ENCODE peak calls at places on chromosome 7, in seven cellular contexts. One of them, this sample, is unnamed.

GRCh38 chr7:132160525-132161230 is 415.6 kb downstream of the PLXNA4 start:
- DNase-seq in IMR-90: no peak
- DNase-seq in tibial artery: no peak
- DNase-seq in mesothelial cell of epicardium: no peak
- DNase-seq in nephron progenitor cell: no peak
- DNase-seq in astrocyte of the cerebellum: no peak
- DNase-seq in activated B cell treated with CpG ODN at 0.5 μM for 24 hours: no peak
- DNase-seq in this sample: no peak

GRCh38 chr7:120207037-120207436 is 65.9 kb upstream of the KCND2 start:
- DNase-seq in IMR-90: no peak
- DNase-seq in tibial artery: no peak
- DNase-seq in mesothelial cell of epicardium: no peak
- DNase-seq in nephron progenitor cell: no peak
- DNase-seq in astrocyte of the cerebellum: no peak
- DNase-seq in activated B cell treated with CpG ODN at 0.5 μM for 24 hours: no peak
- DNase-seq in this sample: no peak

GRCh38 chr7:100476903-100477870 is 1.8 kb downstream of the TSC22D4 start:
- DNase-seq in IMR-90: no peak
- DNase-seq in tibial artery: no peak
- DNase-seq in mesothelial cell of epicardium: no peak
- DNase-seq in nephron progenitor cell: no peak
- DNase-seq in astrocyte of the cerebellum: no peak
- DNase-seq in activated B cell treated with CpG ODN at 0.5 μM for 24 hours: no peak
- DNase-seq in this sample: no peak

GRCh38 chr7:13742719-13743640 is 246.5 kb downstream of the ETV1 start:
- DNase-seq in IMR-90: peak
- DNase-seq in tibial artery: no peak
- DNase-seq in mesothelial cell of epicardium: no peak
- DNase-seq in nephron progenitor cell: peak
- DNase-seq in astrocyte of the cerebellum: peak
- DNase-seq in activated B cell treated with CpG ODN at 0.5 μM for 24 hours: no peak
- DNase-seq in this sample: no peak

GRCh38 chr7:67754651-67755050 is 758.0 kb downstream of the TYW1 start:
- DNase-seq in IMR-90: no peak
- DNase-seq in tibial artery: no peak
- DNase-seq in mesothelial cell of epicardium: no peak
- DNase-seq in nephron progenitor cell: no peak
- DNase-seq in astrocyte of the cerebellum: no peak
- DNase-seq in activated B cell treated with CpG ODN at 0.5 μM for 24 hours: no peak
- DNase-seq in this sample: no peak

GRCh38 chr7:44285561-44285960 is 39.8 kb downstream of the CAMK2B start:
- DNase-seq in IMR-90: no peak
- DNase-seq in tibial artery: peak
- DNase-seq in mesothelial cell of epicardium: no peak
- DNase-seq in nephron progenitor cell: peak
- DNase-seq in astrocyte of the cerebellum: no peak
- DNase-seq in activated B cell treated with CpG ODN at 0.5 μM for 24 hours: no peak
- DNase-seq in this sample: no peak

GRCh38 chr7:36781011-36781738 is 56.9 kb upstream of the AOAH start:
- DNase-seq in IMR-90: no peak
- DNase-seq in tibial artery: no peak
- DNase-seq in mesothelial cell of epicardium: no peak
- DNase-seq in nephron progenitor cell: no peak
- DNase-seq in astrocyte of the cerebellum: no peak
- DNase-seq in activated B cell treated with CpG ODN at 0.5 μM for 24 hours: no peak
- DNase-seq in this sample: no peak

GRCh38 chr7:26685636-26686035 is 178.8 kb downstream of the SKAP2 start:
- DNase-seq in IMR-90: peak
- DNase-seq in tibial artery: no peak
- DNase-seq in mesothelial cell of epicardium: no peak
- DNase-seq in nephron progenitor cell: no peak
- DNase-seq in astrocyte of the cerebellum: no peak
- DNase-seq in activated B cell treated with CpG ODN at 0.5 μM for 24 hours: no peak
- DNase-seq in this sample: no peak

GRCh38 chr7:48182736-48183369 is 11.6 kb downstream of the ABCA13 start:
- DNase-seq in IMR-90: peak
- DNase-seq in tibial artery: no peak
- DNase-seq in mesothelial cell of epicardium: no peak
- DNase-seq in nephron progenitor cell: no peak
- DNase-seq in astrocyte of the cerebellum: peak
- DNase-seq in activated B cell treated with CpG ODN at 0.5 μM for 24 hours: no peak
- DNase-seq in this sample: no peak

GRCh38 chr7:127807829-127808228 is 155.8 kb downstream of the SND1 start:
- DNase-seq in IMR-90: no peak
- DNase-seq in tibial artery: no peak
- DNase-seq in mesothelial cell of epicardium: no peak
- DNase-seq in nephron progenitor cell: no peak
- DNase-seq in astrocyte of the cerebellum: no peak
- DNase-seq in activated B cell treated with CpG ODN at 0.5 μM for 24 hours: no peak
- DNase-seq in this sample: no peak

GRCh38 chr7:14137676-14138075 is 148.2 kb upstream of the ETV1 start:
- DNase-seq in IMR-90: no peak
- DNase-seq in tibial artery: no peak
- DNase-seq in mesothelial cell of epicardium: no peak
- DNase-seq in nephron progenitor cell: no peak
- DNase-seq in astrocyte of the cerebellum: no peak
- DNase-seq in activated B cell treated with CpG ODN at 0.5 μM for 24 hours: no peak
- DNase-seq in this sample: no peak

GRCh38 chr7:8035647-8036518 is 67.3 kb downstream of the GLCCI1 start:
- DNase-seq in IMR-90: peak
- DNase-seq in tibial artery: no peak
- DNase-seq in mesothelial cell of epicardium: no peak
- DNase-seq in nephron progenitor cell: no peak
- DNase-seq in astrocyte of the cerebellum: peak
- DNase-seq in activated B cell treated with CpG ODN at 0.5 μM for 24 hours: no peak
- DNase-seq in this sample: no peak

GRCh38 chr7:149248777-149249176 is 9.3 kb downstream of the ZNF212 start:
- DNase-seq in IMR-90: no peak
- DNase-seq in tibial artery: no peak
- DNase-seq in mesothelial cell of epicardium: no peak
- DNase-seq in nephron progenitor cell: no peak
- DNase-seq in astrocyte of the cerebellum: no peak
- DNase-seq in activated B cell treated with CpG ODN at 0.5 μM for 24 hours: no peak
- DNase-seq in this sample: no peak

GRCh38 chr7:74612015-74612829 is 45.3 kb upstream of the GTF2I start:
- DNase-seq in IMR-90: no peak
- DNase-seq in tibial artery: no peak
- DNase-seq in mesothelial cell of epicardium: peak
- DNase-seq in nephron progenitor cell: no peak
- DNase-seq in astrocyte of the cerebellum: peak
- DNase-seq in activated B cell treated with CpG ODN at 0.5 μM for 24 hours: no peak
- DNase-seq in this sample: no peak

GRCh38 chr7:93374345-93374940 is 142.3 kb downstream of the VPS50 start:
- DNase-seq in IMR-90: peak
- DNase-seq in tibial artery: no peak
- DNase-seq in mesothelial cell of epicardium: no peak
- DNase-seq in nephron progenitor cell: no peak
- DNase-seq in astrocyte of the cerebellum: peak
- DNase-seq in activated B cell treated with CpG ODN at 0.5 μM for 24 hours: no peak
- DNase-seq in this sample: no peak

GRCh38 chr7:4714767-4715384 is 32.8 kb downstream of the FOXK1 start:
- DNase-seq in IMR-90: no peak
- DNase-seq in tibial artery: no peak
- DNase-seq in mesothelial cell of epicardium: no peak
- DNase-seq in nephron progenitor cell: no peak
- DNase-seq in astrocyte of the cerebellum: no peak
- DNase-seq in activated B cell treated with CpG ODN at 0.5 μM for 24 hours: no peak
- DNase-seq in this sample: no peak

GRCh38 chr7:36227223-36227622 is 74.2 kb downstream of the EEPD1 start:
- DNase-seq in IMR-90: peak
- DNase-seq in tibial artery: peak
- DNase-seq in mesothelial cell of epicardium: no peak
- DNase-seq in nephron progenitor cell: no peak
- DNase-seq in astrocyte of the cerebellum: no peak
- DNase-seq in activated B cell treated with CpG ODN at 0.5 μM for 24 hours: no peak
- DNase-seq in this sample: no peak

GRCh38 chr7:17580141-17580540 is 281.7 kb downstream of the AHR start:
- DNase-seq in IMR-90: peak
- DNase-seq in tibial artery: no peak
- DNase-seq in mesothelial cell of epicardium: no peak
- DNase-seq in nephron progenitor cell: no peak
- DNase-seq in astrocyte of the cerebellum: no peak
- DNase-seq in activated B cell treated with CpG ODN at 0.5 μM for 24 hours: no peak
- DNase-seq in this sample: no peak

GRCh38 chr7:128190051-128190640 is 50.9 kb upstream of the LEP start:
- DNase-seq in IMR-90: no peak
- DNase-seq in tibial artery: no peak
- DNase-seq in mesothelial cell of epicardium: no peak
- DNase-seq in nephron progenitor cell: no peak
- DNase-seq in astrocyte of the cerebellum: no peak
- DNase-seq in activated B cell treated with CpG ODN at 0.5 μM for 24 hours: no peak
- DNase-seq in this sample: no peak

GRCh38 chr7:91055219-91055618 is 209.0 kb upstream of the FZD1 start:
- DNase-seq in IMR-90: no peak
- DNase-seq in tibial artery: no peak
- DNase-seq in mesothelial cell of epicardium: no peak
- DNase-seq in nephron progenitor cell: no peak
- DNase-seq in astrocyte of the cerebellum: no peak
- DNase-seq in activated B cell treated with CpG ODN at 0.5 μM for 24 hours: no peak
- DNase-seq in this sample: no peak
- TF ChIP-seq CTCF in IMR-90: no peak
- TF ChIP-seq CTCF in tibial artery: peak
- TF ChIP-seq CTCF in mesothelial cell of epicardium: no peak
- TF ChIP-seq CTCF in nephron progenitor cell: no peak
- TF ChIP-seq CTCF in astrocyte of the cerebellum: no peak
- TF ChIP-seq CTCF in activated B cell treated with CpG ODN at 0.5 μM for 24 hours: no peak
- TF ChIP-seq CTCF in this sample: peak

GRCh38 chr7:71442492-71443196 is 310.7 kb downstream of the GALNT17 start:
- DNase-seq in IMR-90: no peak
- DNase-seq in tibial artery: no peak
- DNase-seq in mesothelial cell of epicardium: no peak
- DNase-seq in nephron progenitor cell: no peak
- DNase-seq in astrocyte of the cerebellum: no peak
- DNase-seq in activated B cell treated with CpG ODN at 0.5 μM for 24 hours: no peak
- DNase-seq in this sample: no peak

GRCh38 chr7:71444130-71444529 is 312.2 kb downstream of the GALNT17 start:
- DNase-seq in IMR-90: no peak
- DNase-seq in tibial artery: no peak
- DNase-seq in mesothelial cell of epicardium: no peak
- DNase-seq in nephron progenitor cell: no peak
- DNase-seq in astrocyte of the cerebellum: no peak
- DNase-seq in activated B cell treated with CpG ODN at 0.5 μM for 24 hours: no peak
- DNase-seq in this sample: no peak

GRCh38 chr7:71443197-71443542 is 311.2 kb downstream of the GALNT17 start:
- DNase-seq in IMR-90: no peak
- DNase-seq in tibial artery: no peak
- DNase-seq in mesothelial cell of epicardium: no peak
- DNase-seq in nephron progenitor cell: no peak
- DNase-seq in astrocyte of the cerebellum: no peak
- DNase-seq in activated B cell treated with CpG ODN at 0.5 μM for 24 hours: no peak
- DNase-seq in this sample: no peak

DNA sequence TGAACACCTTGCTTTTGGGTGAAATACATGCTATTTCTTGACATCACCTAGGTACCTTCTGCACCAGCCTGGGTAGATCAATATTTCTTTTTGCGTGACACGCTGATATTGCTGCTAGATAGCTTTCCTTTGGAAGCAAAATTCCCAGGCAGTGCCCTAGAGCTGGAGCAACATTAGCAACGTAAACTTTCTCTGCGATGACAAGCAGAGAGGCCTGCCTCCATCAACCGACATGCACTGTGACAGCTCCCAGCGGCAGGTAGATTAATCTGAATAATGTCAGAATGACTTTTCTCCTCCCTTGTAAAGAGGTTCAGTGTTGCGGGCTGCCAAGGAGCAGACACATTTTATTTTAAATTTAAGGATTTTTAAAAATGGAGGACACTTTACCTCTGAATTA is 307.4 kb downstream of the GALNT17 start:
- DNase-seq in IMR-90: no peak
- DNase-seq in tibial artery: no peak
- DNase-seq in mesothelial cell of epicardium: no peak
- DNase-seq in nephron progenitor cell: no peak
- DNase-seq in astrocyte of the cerebellum: no peak
- DNase-seq in activated B cell treated with CpG ODN at 0.5 μM for 24 hours: no peak
- DNase-seq in this sample: no peak
- TF ChIP-seq CTCF in IMR-90: no peak
- TF ChIP-seq CTCF in tibial artery: no peak
- TF ChIP-seq CTCF in mesothelial cell of epicardium: no peak
- TF ChIP-seq CTCF in nephron progenitor cell: no peak
- TF ChIP-seq CTCF in astrocyte of the cerebellum: no peak
- TF ChIP-seq CTCF in activated B cell treated with CpG ODN at 0.5 μM for 24 hours: no peak
- TF ChIP-seq CTCF in this sample: no peak

GRCh38 chr7:113339661-113340060 is 221.3 kb upstream of the SMIM30 start:
- DNase-seq in IMR-90: no peak
- DNase-seq in tibial artery: no peak
- DNase-seq in mesothelial cell of epicardium: no peak
- DNase-seq in nephron progenitor cell: no peak
- DNase-seq in astrocyte of the cerebellum: no peak
- DNase-seq in activated B cell treated with CpG ODN at 0.5 μM for 24 hours: no peak
- DNase-seq in this sample: no peak

DNA sequence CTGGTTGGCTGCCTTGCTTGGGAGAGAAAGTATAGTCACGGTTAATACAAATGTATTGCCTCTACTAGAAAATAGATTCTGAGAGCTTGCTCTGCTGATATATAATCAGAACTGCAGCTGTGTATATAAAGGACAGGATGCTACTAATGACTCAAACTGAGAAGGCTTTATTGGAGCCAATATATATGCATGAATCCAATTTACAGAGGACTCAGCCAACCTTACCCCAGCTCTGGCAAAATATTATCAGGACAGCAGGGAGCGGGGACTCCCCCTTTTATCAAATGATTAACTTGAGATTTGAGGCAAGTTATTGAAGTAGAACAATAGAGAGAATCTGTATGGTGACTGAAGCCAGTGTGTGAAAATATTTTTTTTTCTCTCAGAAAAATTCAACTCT is 219.9 kb upstream of the SMIM30 start:
- DNase-seq in IMR-90: no peak
- DNase-seq in tibial artery: no peak
- DNase-seq in mesothelial cell of epicardium: no peak
- DNase-seq in nephron progenitor cell: no peak
- DNase-seq in astrocyte of the cerebellum: no peak
- DNase-seq in activated B cell treated with CpG ODN at 0.5 μM for 24 hours: no peak
- DNase-seq in this sample: no peak
- TF ChIP-seq CTCF in IMR-90: no peak
- TF ChIP-seq CTCF in tibial artery: no peak
- TF ChIP-seq CTCF in mesothelial cell of epicardium: no peak
- TF ChIP-seq CTCF in nephron progenitor cell: no peak
- TF ChIP-seq CTCF in astrocyte of the cerebellum: no peak
- TF ChIP-seq CTCF in activated B cell treated with CpG ODN at 0.5 μM for 24 hours: no peak
- TF ChIP-seq CTCF in this sample: no peak

GRCh38 chr7:78605131-78605530 is 806.6 kb downstream of the PHTF2 start:
- DNase-seq in IMR-90: peak
- DNase-seq in tibial artery: no peak
- DNase-seq in mesothelial cell of epicardium: no peak
- DNase-seq in nephron progenitor cell: no peak
- DNase-seq in astrocyte of the cerebellum: no peak
- DNase-seq in activated B cell treated with CpG ODN at 0.5 μM for 24 hours: no peak
- DNase-seq in this sample: no peak

GRCh38 chr7:78601728-78602127 is 803.2 kb downstream of the PHTF2 start:
- DNase-seq in IMR-90: peak
- DNase-seq in tibial artery: no peak
- DNase-seq in mesothelial cell of epicardium: no peak
- DNase-seq in nephron progenitor cell: no peak
- DNase-seq in astrocyte of the cerebellum: no peak
- DNase-seq in activated B cell treated with CpG ODN at 0.5 μM for 24 hours: no peak
- DNase-seq in this sample: no peak

GRCh38 chr7:78609281-78609680 is 810.7 kb downstream of the PHTF2 start:
- DNase-seq in IMR-90: no peak
- DNase-seq in tibial artery: no peak
- DNase-seq in mesothelial cell of epicardium: no peak
- DNase-seq in nephron progenitor cell: no peak
- DNase-seq in astrocyte of the cerebellum: no peak
- DNase-seq in activated B cell treated with CpG ODN at 0.5 μM for 24 hours: no peak
- DNase-seq in this sample: no peak

GRCh38 chr7:78607099-78607498 is 808.5 kb downstream of the PHTF2 start:
- DNase-seq in IMR-90: no peak
- DNase-seq in tibial artery: no peak
- DNase-seq in mesothelial cell of epicardium: no peak
- DNase-seq in nephron progenitor cell: peak
- DNase-seq in astrocyte of the cerebellum: no peak
- DNase-seq in activated B cell treated with CpG ODN at 0.5 μM for 24 hours: no peak
- DNase-seq in this sample: no peak
- TF ChIP-seq CTCF in IMR-90: no peak
- TF ChIP-seq CTCF in tibial artery: no peak
- TF ChIP-seq CTCF in mesothelial cell of epicardium: no peak
- TF ChIP-seq CTCF in nephron progenitor cell: peak
- TF ChIP-seq CTCF in astrocyte of the cerebellum: peak
- TF ChIP-seq CTCF in activated B cell treated with CpG ODN at 0.5 μM for 24 hours: no peak
- TF ChIP-seq CTCF in this sample: peak

This sample was measured in progenitor cell of endocrine pancreas.